ENCODE peak calls at places on chromosome 22, in eight cellular contexts. I is stimulated activated CD8-positive, alpha-beta memory T cell treated with anti-CD3 and anti-CD28 coated beads, Interleukin-15, amount 100 ng/mL, for 24 hours; O is activated T-helper 9 cell treated with anti-CD3 and anti-CD28 coated beads, Interleukin-2, amount 50 U/mL, for 16 hours; M is SIG-M5; Y is naive thymus-derived CD4-positive, alpha-beta T cell; L is cardiac muscle cell; H is AG09319; Q is CD4-positive, alpha-beta T cell. A is an unnamed sample.

GRCh38 chr22:49503896-49504521 is 323.7 kb downstream of the BRD1 start:
- DNase-seq in Y (no peak), M (no peak), L (no peak), H (no peak), I (no peak), Q (no peak), O (no peak), A (no peak)

GRCh38 chr22:18152519-18152918 is 2.5 kb downstream of the USP18 start:
- DNase-seq in I (no peak), L (no peak), Y (no peak), O (no peak), M (no peak), Q (no peak), H (no peak), A (no peak)

GRCh38 chr22:28792491-28793383 is 7.6 kb downstream of the XBP1 start:
- DNase-seq in O (no peak), Q (no peak), M (no peak), L (no peak), Y (no peak), H (no peak), I (no peak), A (no peak)

GRCh38 chr22:49297871-49298721 is 529.6 kb downstream of the BRD1 start:
- DNase-seq in O (no peak), I (no peak), Y (no peak), H (no peak), Q (no peak), M (no peak), L (no peak), A (no peak)

GRCh38 chr22:20606041-20606783 is 98.8 kb downstream of the MED15 start:
- DNase-seq in H (no peak), O (peak), L (peak), M (no peak), Y (peak), Q (peak), I (peak), A (peak)

GRCh38 chr22:30694171-30694637 is 470 bp upstream of the OSBP2 start:
- DNase-seq in Q (peak), I (peak), O (peak), M (no peak), Y (peak), H (no peak), L (peak), A (peak)

GRCh38 chr22:18994056-18994455 is 58.0 kb upstream of the PRODH start:
- DNase-seq in Y (no peak), Q (no peak), H (no peak), M (no peak), O (no peak), L (no peak), I (no peak), A (no peak)

GRCh38 chr22:17786435-17787158 is 12.3 kb upstream of the BID start:
- DNase-seq in I (no peak), H (no peak), O (no peak), L (no peak), Q (no peak), M (no peak), Y (no peak), A (no peak)

GRCh38 chr22:44298331-44299087 is 14.2 kb downstream of the SHISAL1 start:
- DNase-seq in L (no peak), Q (no peak), Y (no peak), O (no peak), I (no peak), H (no peak), M (no peak), A (no peak)

GRCh38 chr22:23533328-23533762 is 46.7 kb downstream of the IGLL1 start:
- DNase-seq in Y (no peak), M (no peak), H (no peak), L (peak), I (no peak), Q (no peak), O (no peak), A (no peak)

GRCh38 chr22:34914871-34915270 is 151.1 kb upstream of the ISX start:
- DNase-seq in H (no peak), O (no peak), I (no peak), Y (no peak), Q (no peak), L (peak), M (no peak), A (no peak)

GRCh38 chr22:36027579-36027959 is 1.1 kb downstream of the RBFOX2 start:
- DNase-seq in M (no peak), Y (peak), L (no peak), I (no peak), Q (no peak), H (no peak), O (no peak), A (no peak)

GRCh38 chr22:19517919-19518567 is 6.2 kb downstream of the CLDN5 start:
- DNase-seq in M (no peak), Q (no peak), I (no peak), Y (no peak), H (no peak), L (no peak), O (no peak), A (no peak)

GRCh38 chr22:29751139-29751538 is 15.7 kb downstream of the ZMAT5 start:
- DNase-seq in O (no peak), H (no peak), I (no peak), L (no peak), Q (no peak), Y (peak), M (peak), A (no peak)

GRCh38 chr22:19478086-19478392 is 954 bp downstream of the UFD1 start:
- DNase-seq in I (no peak), M (no peak), H (no peak), Y (no peak), Q (no peak), O (no peak), L (no peak), A (no peak)

GRCh38 chr22:43186272-43187170 is at the start of gene TTLL12:
- DNase-seq in Q (peak), O (peak), Y (peak), L (peak), H (no peak), M (no peak), I (peak), A (peak)

A was measured in memory B cell.